ENCODE peak calls at places on chromosomes 16 and 17, in four cellular contexts. One of them, this sample, is unnamed.

GRCh38 chr17:4204190-4204589 is 59.6 kb downstream of the ANKFY1 start:
- DNase-seq in GM20000: no peak
- DNase-seq in NCI-H1436: no peak
- DNase-seq in HFF-Myc: no peak
- DNase-seq in this sample: no peak

GRCh38 chr16:68951991-68952877 is 108.9 kb downstream of the TANGO6 start:
- DNase-seq in GM20000: no peak
- DNase-seq in NCI-H1436: no peak
- DNase-seq in HFF-Myc: no peak
- DNase-seq in this sample: no peak

GRCh38 chr17:75228305-75228704 is 22.8 kb downstream of the NUP85 start:
- DNase-seq in GM20000: no peak
- DNase-seq in NCI-H1436: no peak
- DNase-seq in HFF-Myc: no peak
- DNase-seq in this sample: no peak

GRCh38 chr17:58324409-58325288 is 3.9 kb downstream of the TSPOAP1 start:
- DNase-seq in GM20000: no peak
- DNase-seq in NCI-H1436: peak; percentile 67
- DNase-seq in HFF-Myc: no peak
- DNase-seq in this sample: peak; percentile 43

GRCh38 chr16:72278301-72278700 is 106.3 kb upstream of the PMFBP1 start:
- DNase-seq in GM20000: no peak
- DNase-seq in NCI-H1436: no peak
- DNase-seq in HFF-Myc: no peak
- DNase-seq in this sample: no peak

GRCh38 chr17:81394831-81395599 is at the start of gene BAHCC1:
- DNase-seq in GM20000: peak; percentile 85
- DNase-seq in NCI-H1436: peak; percentile 100
- DNase-seq in HFF-Myc: peak; percentile 98
- DNase-seq in this sample: peak; percentile 100

GRCh38 chr16:21001262-21001661 is 100.7 kb downstream of the LYRM1 start:
- DNase-seq in GM20000: peak; percentile 40
- DNase-seq in NCI-H1436: no peak
- DNase-seq in HFF-Myc: peak; percentile 11
- DNase-seq in this sample: peak; percentile 4

GRCh38 chr17:30344283-30345088 is 10.6 kb upstream of the TMIGD1 start:
- DNase-seq in GM20000: no peak
- DNase-seq in NCI-H1436: no peak
- DNase-seq in HFF-Myc: no peak
- DNase-seq in this sample: peak; percentile 48

GRCh38 chr17:77382966-77383612 is 242.3 kb downstream of the SEC14L1 start:
- DNase-seq in GM20000: no peak
- DNase-seq in NCI-H1436: no peak
- DNase-seq in HFF-Myc: no peak
- DNase-seq in this sample: peak; percentile 80

GRCh38 chr17:35627417-35627816 is 40.3 kb downstream of the AP2B1 start:
- DNase-seq in GM20000: no peak
- DNase-seq in NCI-H1436: no peak
- DNase-seq in HFF-Myc: no peak
- DNase-seq in this sample: no peak

GRCh38 chr16:31079342-31079944 is 5.2 kb downstream of the ZNF646 start:
- DNase-seq in GM20000: no peak
- DNase-seq in NCI-H1436: no peak
- DNase-seq in HFF-Myc: no peak
- DNase-seq in this sample: no peak

GRCh38 chr16:79647586-79647985 is 47.0 kb upstream of the MAF start:
- DNase-seq in GM20000: no peak
- DNase-seq in NCI-H1436: no peak
- DNase-seq in HFF-Myc: no peak
- DNase-seq in this sample: no peak

GRCh38 chr17:63381101-63381729 is 64.9 kb downstream of the CYB561 start:
- DNase-seq in GM20000: no peak
- DNase-seq in NCI-H1436: no peak
- DNase-seq in HFF-Myc: no peak
- DNase-seq in this sample: no peak

GRCh38 chr17:44200478-44201155 is 933 bp upstream of the ATXN7L3 start:
- DNase-seq in GM20000: no peak
- DNase-seq in NCI-H1436: peak; percentile 57
- DNase-seq in HFF-Myc: no peak
- DNase-seq in this sample: peak; percentile 38

GRCh38 chr17:22510504-22510903 is 818.2 kb downstream of the KCNJ18 start:
- DNase-seq in GM20000: no peak
- DNase-seq in NCI-H1436: no peak
- DNase-seq in HFF-Myc: no peak
- DNase-seq in this sample: no peak

GRCh38 chr17:80799553-80800403 is 191.9 kb upstream of the CHMP6 start:
- DNase-seq in GM20000: no peak
- DNase-seq in NCI-H1436: peak; percentile 92
- DNase-seq in HFF-Myc: no peak
- DNase-seq in this sample: no peak

GRCh38 chr16:71552698-71553503 is 24.0 kb downstream of the TAT start:
- DNase-seq in GM20000: no peak
- DNase-seq in NCI-H1436: no peak
- DNase-seq in HFF-Myc: no peak
- DNase-seq in this sample: no peak

This sample was measured in adipocyte.